ENCODE peak calls at places on chromosomes 2 and 18, in ten cellular contexts. W is non-pigmented ciliary epithelial cell; V is A549; K is NCI-H460; I is stimulated activated naive CD4-positive, alpha-beta T cell; P is EH; U is right cardiac atrium; C is activated effector memory CD4-positive, alpha-beta T cell treated with anti-CD3 and anti-CD28 coated beads, Interleukin-2, amount 50 U/mL, for 16 hours; T is caudate nucleus; R is naive thymus-derived CD8-positive, alpha-beta T cell. A is an unnamed sample.
A peak's percentile ranks its signal among the peaks of the same experiment; 100 is the strongest.

GRCh38 chr2:68041704-68042245 is 21.0 kb downstream of the C1D start:
- DNase-seq in U (no peak), C (no peak), R (no peak), I (no peak), T (no peak), V (no peak), K (no peak), W (no peak), P (no peak), A (no peak)

GRCh38 chr2:33505966-33506365 is 29.5 kb downstream of the RASGRP3 start:
- DNase-seq in C (no peak), K (no peak), P (no peak), V (no peak), R (no peak), U (no peak), T (peak; percentile 7), W (no peak), I (no peak), A (no peak)

GRCh38 chr2:159497857-159498256 is 118.5 kb downstream of the BAZ2B start:
- DNase-seq in T (no peak), C (no peak), P (peak; percentile 16), W (no peak), V (no peak), K (no peak), I (no peak), U (no peak), R (no peak), A (no peak)

GRCh38 chr2:1745171-1746023 is 1.1 kb upstream of the PXDN start:
- DNase-seq in P (no peak), U (peak; percentile 40), C (no peak), R (no peak), K (no peak), V (no peak), T (no peak), I (no peak), W (no peak), A (no peak)

GRCh38 chr2:100948965-100949364 is 53.1 kb upstream of the RPL31 start:
- DNase-seq in P (peak; percentile 37), K (no peak), W (no peak), T (no peak), V (no peak), U (no peak), R (no peak), I (no peak), C (no peak), A (no peak)

GRCh38 chr2:228644199-228644598 is 462.7 kb upstream of the SPHKAP start:
- DNase-seq in C (no peak), R (no peak), T (no peak), U (no peak), P (no peak), W (no peak), K (no peak), I (no peak), V (no peak), A (no peak)

GRCh38 chr18:61628085-61628484 is 264.7 kb downstream of the RNF152 start:
- DNase-seq in V (no peak), W (no peak), C (no peak), P (peak; percentile 42), U (no peak), T (no peak), I (no peak), R (no peak), K (no peak), A (no peak)

GRCh38 chr18:43009666-43010065 is 105.8 kb downstream of the RIT2 start:
- DNase-seq in W (no peak), V (no peak), R (no peak), P (no peak), C (no peak), K (no peak), U (no peak), T (no peak), I (no peak), A (no peak)

GRCh38 chr2:85324639-85325465 is 2.9 kb downstream of the TGOLN2 start:
- DNase-seq in I (no peak), P (peak; percentile 28), T (no peak), V (no peak), R (peak; percentile 12), K (no peak), C (peak; percentile 63), W (no peak), U (no peak), A (no peak)

GRCh38 chr2:38750011-38750792 is 959 bp downstream of the SRSF7 start:
- DNase-seq in K (no peak), P (peak; percentile 46), W (no peak), T (peak; percentile 29), U (peak; percentile 86), R (no peak), C (peak; percentile 85), I (peak; percentile 49), V (no peak), A (no peak)

GRCh38 chr18:48923746-48924580 is 26.8 kb downstream of the SMAD7 start:
- DNase-seq in W (no peak), U (peak; percentile 66), R (no peak), K (no peak), I (no peak), C (peak; percentile 61), P (peak; percentile 83), T (no peak), V (no peak), A (no peak)

GRCh38 chr2:185835974-185836373 is 97.4 kb downstream of the FSIP2 start:
- DNase-seq in T (no peak), W (no peak), I (no peak), K (no peak), U (no peak), P (no peak), V (no peak), C (no peak), R (no peak), A (no peak)

GRCh38 chr2:96875498-96876035 is 5.7 kb upstream of the SEMA4C start:
- DNase-seq in R (no peak), W (no peak), C (no peak), T (no peak), P (no peak), K (no peak), I (no peak), V (no peak), U (no peak), A (no peak)

GRCh38 chr18:72086421-72086820 is 457.7 kb downstream of the CBLN2 start:
- DNase-seq in I (no peak), V (no peak), K (peak; percentile 16), W (peak; percentile 6), U (no peak), T (no peak), P (no peak), R (no peak), C (no peak), A (peak; percentile 44)

GRCh38 chr2:40243581-40243980 is 208.3 kb downstream of the SLC8A1 start:
- DNase-seq in P (peak; percentile 97), I (no peak), R (no peak), T (no peak), K (no peak), U (no peak), W (peak; percentile 71), V (no peak), C (no peak), A (no peak)

GRCh38 chr2:30349691-30350090 is 97.4 kb upstream of the LCLAT1 start:
- DNase-seq in V (no peak), K (no peak), I (no peak), C (no peak), T (no peak), U (no peak), R (no peak), W (no peak), P (peak; percentile 76), A (no peak)

GRCh38 chr2:98713332-98714015 is 17.5 kb downstream of the MGAT4A start:
- DNase-seq in U (no peak), P (no peak), R (no peak), K (no peak), I (no peak), T (no peak), W (no peak), C (no peak), V (no peak), A (no peak)

GRCh38 chr2:171706152-171706803 is 19.0 kb downstream of the DYNC1I2 start:
- DNase-seq in K (peak; percentile 23), C (no peak), T (no peak), V (peak; percentile 13), P (peak; percentile 48), W (no peak), R (no peak), U (no peak), I (no peak), A (peak; percentile 25)

GRCh38 chr2:11080253-11081115 is 74.8 kb upstream of the SLC66A3 start:
- DNase-seq in V (no peak), W (no peak), R (no peak), I (no peak), P (no peak), U (no peak), K (no peak), C (no peak), T (no peak), A (no peak)

GRCh38 chr2:133862400-133862977 is 294.2 kb upstream of the NCKAP5 start:
- DNase-seq in T (no peak), I (no peak), K (no peak), V (no peak), U (no peak), P (peak; percentile 40), R (no peak), W (no peak), C (no peak), A (no peak)

GRCh38 chr2:211455225-211455841 is 898.9 kb downstream of the CPS1 start:
- DNase-seq in U (no peak), K (peak; percentile 49), R (no peak), C (no peak), V (peak; percentile 14), P (peak; percentile 29), T (no peak), I (no peak), W (peak; percentile 5), A (peak; percentile 29)

GRCh38 chr18:59744271-59744721 is 47.1 kb upstream of the CCBE1 start:
- DNase-seq in U (no peak), T (no peak), K (no peak), W (peak; percentile 86), P (peak; percentile 98), V (no peak), C (no peak), R (no peak), I (no peak), A (no peak)

GRCh38 chr2:213766465-213766891 is 482.2 kb downstream of the SPAG16 start:
- DNase-seq in I (no peak), W (no peak), U (no peak), P (peak; percentile 41), T (no peak), K (peak; percentile 7), C (no peak), R (no peak), V (no peak), A (no peak)

GRCh38 chr2:85804583-85804982 is 50.8 kb downstream of the ATOH8 start:
- DNase-seq in I (no peak), T (no peak), W (no peak), C (no peak), V (peak; percentile 66), P (peak; percentile 32), U (no peak), R (no peak), K (no peak), A (peak; percentile 80)

GRCh38 chr2:84435331-84436081 is 23.6 kb downstream of the SUCLG1 start:
- DNase-seq in C (no peak), V (no peak), I (no peak), P (peak; percentile 70), T (no peak), K (no peak), R (no peak), W (no peak), U (peak; percentile 47), A (no peak)

GRCh38 chr18:41579185-41579584 is 375.8 kb upstream of the PIK3C3 start:
- DNase-seq in I (no peak), C (no peak), R (no peak), P (no peak), V (no peak), T (no peak), K (no peak), W (no peak), U (no peak), A (no peak)

GRCh38 chr2:10534514-10535250 is 86.6 kb upstream of the ODC1 start:
- DNase-seq in I (no peak), T (no peak), V (no peak), C (no peak), R (no peak), P (peak; percentile 84), U (no peak), K (no peak), W (no peak), A (no peak)

GRCh38 chr2:14292964-14293363 is 339.6 kb upstream of the LRATD1 start:
- DNase-seq in U (no peak), C (no peak), W (no peak), P (no peak), T (no peak), K (no peak), R (no peak), V (no peak), I (no peak), A (no peak)